ENCODE peak calls at places on chromosomes 3 and 15, in nine cellular contexts. W, N, A, P, V, D, R, G and I are unnamed samples.

GRCh38 chr15:58852347-58852746 is 81.1 kb downstream of the SLTM start:
- DNase-seq in W (no peak), D (no peak), R (no peak), G (no peak), V (no peak), N (no peak), P (no peak), A (peak; percentile 40), I (no peak)

GRCh38 chr3:52052831-52053306 is 3.5 kb downstream of the DUSP7 start:
- DNase-seq in P (peak; percentile 75), R (peak; percentile 94), D (peak; percentile 63), V (peak; percentile 93), A (peak; percentile 76), G (peak; percentile 92), W (peak; percentile 79), N (peak; percentile 38), I (no peak)

GRCh38 chr15:36682091-36682490 is 102.7 kb downstream of the CDIN1 start:
- DNase-seq in P (peak; percentile 56), R (no peak), N (no peak), D (no peak), V (no peak), W (peak; percentile 36), G (no peak), A (peak; percentile 31), I (no peak)

GRCh38 chr15:36161108-36161507 is 418.3 kb upstream of the CDIN1 start:
- DNase-seq in R (no peak), A (no peak), N (no peak), P (no peak), G (no peak), D (no peak), W (no peak), V (no peak), I (no peak)

GRCh38 chr15:68818671-68819450 is 1.8 kb downstream of the ANP32A start:
- DNase-seq in N (peak; percentile 53), R (peak; percentile 50), W (peak; percentile 55), G (peak; percentile 61), V (peak; percentile 58), A (peak; percentile 37), P (no peak), D (peak; percentile 58), I (peak; percentile 79)

GRCh38 chr3:14371573-14372474 is 30.6 kb upstream of the SLC6A6 start:
- DNase-seq in D (peak; percentile 96), R (peak; percentile 66), G (peak; percentile 89), V (peak; percentile 86), A (peak; percentile 43), W (peak; percentile 64), N (peak; percentile 79), P (peak; percentile 24), I (no peak)

GRCh38 chr3:150168694-150169093 is 198.0 kb upstream of the PFN2 start:
- DNase-seq in V (peak; percentile 72), R (peak; percentile 41), P (no peak), N (no peak), D (peak; percentile 28), G (peak; percentile 18), A (peak; percentile 77), W (peak; percentile 56), I (no peak)

GRCh38 chr15:99447497-99448371 is 118.0 kb upstream of the MEF2A start:
- DNase-seq in V (peak; percentile 18), R (no peak), A (no peak), G (no peak), D (no peak), N (no peak), P (no peak), W (no peak), I (no peak)

GRCh38 chr15:85033148-85033547 is 51.5 kb downstream of the PDE8A start:
- DNase-seq in W (no peak), V (no peak), A (no peak), D (no peak), G (no peak), N (no peak), P (no peak), R (no peak), I (no peak)

GRCh38 chr3:57582470-57583168 is 14.5 kb downstream of the ARF4 start:
- DNase-seq in R (no peak), G (no peak), P (no peak), V (no peak), D (no peak), A (no peak), W (no peak), N (no peak), I (no peak)

GRCh38 chr15:51366911-51367310 is 25.5 kb downstream of the GLDN start:
- DNase-seq in N (no peak), R (peak; percentile 82), W (peak; percentile 74), P (no peak), V (peak; percentile 29), G (no peak), D (no peak), A (peak; percentile 77), I (no peak)

GRCh38 chr3:139561959-139562676 is 22.6 kb upstream of the RBP1 start:
- DNase-seq in N (peak; percentile 25), P (peak; percentile 32), A (peak; percentile 29), D (peak; percentile 50), W (peak; percentile 33), G (no peak), V (peak; percentile 25), R (no peak), I (no peak)

GRCh38 chr15:65077981-65078352 is 1.4 kb downstream of the KBTBD13 start:
- DNase-seq in G (peak; percentile 72), P (peak; percentile 12), W (peak; percentile 41), R (peak; percentile 57), N (peak; percentile 91), D (peak; percentile 31), V (peak; percentile 73), A (peak; percentile 65), I (no peak)

GRCh38 chr3:147661916-147662315 is 252.8 kb downstream of the ZIC1 start:
- DNase-seq in D (no peak), N (no peak), G (no peak), V (no peak), W (no peak), R (no peak), A (no peak), P (no peak), I (no peak)

GRCh38 chr3:161212892-161213291 is 8.2 kb upstream of the NMD3 start:
- DNase-seq in W (peak; percentile 53), G (no peak), A (peak; percentile 64), V (no peak), D (no peak), N (no peak), P (no peak), R (no peak), I (no peak)

DNA sequence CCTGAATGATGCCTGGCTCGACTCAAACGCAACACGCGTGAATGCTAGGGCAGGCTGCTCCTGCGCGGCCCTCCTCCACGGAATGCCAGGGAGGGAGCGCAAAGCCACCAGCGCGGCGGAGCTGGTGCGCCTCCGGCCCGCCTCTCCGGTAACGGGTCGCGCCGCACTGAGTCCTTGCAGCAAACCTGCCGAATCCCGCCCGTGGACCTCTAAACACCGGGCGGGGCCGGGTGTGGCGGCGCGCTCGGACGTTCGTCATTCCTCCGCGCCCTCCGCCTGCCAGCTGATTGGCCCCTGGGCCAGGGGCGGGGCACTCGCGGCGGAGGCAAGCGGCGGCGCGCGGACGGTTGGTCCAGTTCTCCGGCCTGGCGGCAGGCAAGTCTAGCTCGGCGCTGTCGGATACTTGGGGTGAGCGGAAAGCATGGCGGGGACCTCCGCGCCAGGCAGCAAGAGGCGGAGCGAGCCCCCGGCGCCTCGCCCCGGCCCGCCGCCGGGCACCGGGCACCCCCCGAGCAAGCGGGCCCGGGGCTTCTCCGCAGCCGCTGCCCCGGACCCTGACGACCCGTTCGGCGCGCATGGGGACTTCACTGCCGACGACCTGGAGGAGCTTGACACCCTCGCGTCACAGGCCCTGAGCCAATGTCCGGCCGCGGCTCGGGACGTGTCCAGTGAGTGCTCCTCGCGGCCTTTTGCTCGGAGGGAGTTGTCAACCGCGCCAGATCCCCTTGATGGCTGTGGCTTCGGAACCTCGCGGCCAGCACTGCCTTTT is at the start of gene ATRIP:
- DNase-seq in D (peak; percentile 95), P (peak; percentile 77), N (peak; percentile 64), G (peak; percentile 91), W (peak; percentile 86), V (peak; percentile 92), A (peak; percentile 75), R (peak; percentile 88), I (peak; percentile 92)
- TF ChIP-seq CTCF in D (no peak), P (no peak), N (no peak), G (no peak), W (no peak), V (no peak), A (no peak), R (no peak), I (no peak)

GRCh38 chr3:11770105-11770476 is 76.6 kb downstream of the TAMM41 start:
- DNase-seq in P (no peak), D (no peak), N (no peak), V (no peak), A (peak; percentile 9), R (no peak), W (no peak), G (no peak), I (no peak)

GRCh38 chr3:11768604-11769003 is 78.1 kb downstream of the TAMM41 start:
- DNase-seq in D (no peak), P (no peak), A (no peak), R (no peak), N (no peak), W (no peak), G (no peak), V (no peak), I (no peak)

GRCh38 chr3:11769704-11770103 is 77.0 kb downstream of the TAMM41 start:
- DNase-seq in V (no peak), R (no peak), P (no peak), N (no peak), G (no peak), A (no peak), D (no peak), W (no peak), I (no peak)

GRCh38 chr3:11774296-11774877 is 72.3 kb downstream of the TAMM41 start:
- DNase-seq in P (peak; percentile 55), R (no peak), V (no peak), A (peak; percentile 30), W (peak; percentile 29), D (peak; percentile 48), N (peak; percentile 74), G (no peak), I (no peak)

GRCh38 chr3:11770477-11771381 is 76.0 kb downstream of the TAMM41 start:
- DNase-seq in W (peak; percentile 90), A (peak; percentile 85), G (peak; percentile 29), P (peak; percentile 84), N (peak; percentile 51), D (peak; percentile 70), V (peak; percentile 40), R (peak; percentile 50), I (peak; percentile 81)
- TF ChIP-seq CTCF in W (no peak), A (no peak), G (no peak), P (no peak), N (no peak), D (no peak), V (no peak), R (no peak), I (no peak)

GRCh38 chr3:38984110-38984509 is 67.6 kb downstream of the SCN11A start:
- DNase-seq in P (no peak), D (no peak), V (no peak), R (no peak), A (no peak), W (no peak), G (no peak), N (no peak), I (no peak)
- TF ChIP-seq CTCF in P (no peak), D (no peak), V (no peak), R (no peak), A (peak; percentile 16), W (no peak), G (no peak), N (no peak), I (no peak)

DNA sequence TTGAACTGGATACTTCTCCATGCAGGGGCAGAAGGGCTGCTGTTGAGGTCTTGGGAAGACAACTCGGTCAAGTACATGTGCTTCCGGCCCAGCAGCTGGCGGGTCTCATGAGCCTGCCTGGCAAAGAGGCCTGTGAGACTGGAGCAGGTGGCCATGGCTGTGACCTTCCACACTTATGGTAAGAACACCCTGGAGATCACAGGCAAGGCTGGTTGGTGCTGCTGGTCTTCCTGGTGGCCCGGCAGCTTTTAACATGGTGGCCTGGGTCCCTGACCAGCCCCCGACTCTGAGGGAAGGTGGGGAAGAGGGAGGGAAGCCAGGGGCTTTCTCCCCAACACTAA is 15.4 kb downstream of the CHRD start:
- DNase-seq in A (no peak), W (no peak), N (no peak), P (no peak), R (no peak), G (no peak), D (no peak), V (no peak), I (no peak)
- TF ChIP-seq CTCF in A (no peak), W (no peak), N (no peak), P (no peak), R (no peak), G (no peak), D (no peak), V (no peak), I (no peak)